ENCODE peak calls at places on chromosomes 5 and 9, in ten cellular contexts. L is tibial nerve; U is GM06990; T is globus pallidus; M is stomach; Q is NCI-H2029 treated with DMSO at 0.1 percent for 48 hours; F is RPMI7951; X is stimulated activated CD8-positive, alpha-beta memory T cell treated with anti-CD3 and anti-CD28 coated beads, Interleukin-7, amount 100 ng/mL, for 24 hours; P is psoas muscle; J is mammary epithelial cell. V is an unnamed sample.

GRCh38 chr9:125343518-125344284 is 82.1 kb downstream of the GAPVD1 start:
- DNase-seq in L (no peak), U (no peak), T (peak), M (no peak), Q (no peak), F (no peak), X (no peak), P (no peak), J (peak), V (no peak)

GRCh38 chr9:32344551-32345182 is 39.8 kb upstream of the ACO1 start:
- DNase-seq in L (no peak), U (no peak), T (no peak), M (no peak), Q (no peak), F (peak), X (no peak), P (no peak), J (peak), V (no peak)

GRCh38 chr5:347712-348284 is 26.3 kb downstream of the AHRR start:
- DNase-seq in L (no peak), U (no peak), T (no peak), M (no peak), Q (no peak), F (no peak), X (no peak), P (no peak), J (no peak), V (no peak)

GRCh38 chr5:142453801-142454381 is 129.1 kb upstream of the SPRY4 start:
- DNase-seq in L (no peak), U (no peak), T (no peak), M (no peak), Q (no peak), F (no peak), X (no peak), P (no peak), J (no peak), V (no peak)

GRCh38 chr9:89495824-89496555 is 1.9 kb downstream of the SEMA4D start:
- DNase-seq in L (no peak), U (no peak), T (no peak), M (peak), Q (no peak), F (no peak), X (no peak), P (no peak), J (no peak), V (no peak)

GRCh38 chr9:16417749-16418148 is 452.7 kb downstream of the BNC2 start:
- DNase-seq in L (no peak), U (no peak), T (no peak), M (no peak), Q (no peak), F (peak), X (no peak), P (no peak), J (no peak), V (no peak)

GRCh38 chr5:172689801-172690200 is 48.7 kb downstream of the NEURL1B start:
- DNase-seq in L (no peak), U (no peak), T (no peak), M (no peak), Q (no peak), F (no peak), X (no peak), P (no peak), J (no peak), V (no peak)

GRCh38 chr9:120360046-120360445 is 219.9 kb downstream of the CDK5RAP2 start:
- DNase-seq in L (no peak), U (no peak), T (no peak), M (no peak), Q (no peak), F (no peak), X (no peak), P (no peak), J (no peak), V (no peak)

GRCh38 chr5:9951861-9952260 is 297.8 kb downstream of the ATPSCKMT start:
- DNase-seq in L (no peak), U (no peak), T (no peak), M (no peak), Q (no peak), F (no peak), X (no peak), P (no peak), J (no peak), V (no peak)

GRCh38 chr5:76763136-76763535 is 47.2 kb downstream of the F2R start:
- DNase-seq in L (no peak), U (peak), T (no peak), M (no peak), Q (no peak), F (no peak), X (no peak), P (no peak), J (peak), V (no peak)

GRCh38 chr9:135267410-135267809 is 179.9 kb downstream of the OLFM1 start:
- DNase-seq in L (no peak), U (no peak), T (no peak), M (no peak), Q (no peak), F (no peak), X (no peak), P (no peak), J (no peak), V (no peak)

GRCh38 chr9:93950619-93951601 is 4.2 kb downstream of the BARX1 start:
- DNase-seq in L (no peak), U (no peak), T (no peak), M (peak), Q (no peak), F (peak), X (no peak), P (no peak), J (peak), V (no peak)

GRCh38 chr9:85569988-85570387 is 171.8 kb downstream of the AGTPBP1 start:
- DNase-seq in L (no peak), U (no peak), T (no peak), M (no peak), Q (no peak), F (peak), X (no peak), P (no peak), J (peak), V (no peak)

GRCh38 chr5:32475338-32476097 is 31.0 kb upstream of the ZFR start:
- DNase-seq in L (no peak), U (no peak), T (no peak), M (no peak), Q (no peak), F (no peak), X (no peak), P (no peak), J (no peak), V (no peak)

GRCh38 chr5:181281077-181281983 is 20.4 kb upstream of the TRIM52 start:
- DNase-seq in L (no peak), U (no peak), T (no peak), M (no peak), Q (no peak), F (no peak), X (no peak), P (no peak), J (no peak), V (no peak)

GRCh38 chr9:129432671-129433154 is 188.2 kb downstream of the C9orf50 start:
- DNase-seq in L (no peak), U (no peak), T (no peak), M (peak), Q (no peak), F (no peak), X (no peak), P (no peak), J (no peak), V (no peak)

GRCh38 chr5:143581649-143582048 is 178.2 kb upstream of the NR3C1 start:
- DNase-seq in L (no peak), U (no peak), T (no peak), M (no peak), Q (no peak), F (no peak), X (no peak), P (no peak), J (no peak), V (no peak)

V was measured in activated naive CD8-positive, alpha-beta T cell treated with anti-CD3 and anti-CD28 coated beads for 36 hours.